ENCODE peak calls at places on chromosomes 13 and 19, in ten cellular contexts. Q, C, D, L, Z, I, G, A, U and E are unnamed samples.

GRCh38 chr13:50244913-50245574 is 229.8 kb downstream of the KCNRG start:
- DNase-seq in Q (peak; percentile 43), C (peak; percentile 50), D (peak; percentile 96), L (peak; percentile 92), Z (no peak), I (no peak), G (peak; percentile 98), A (peak; percentile 32), U (peak; percentile 97), E (peak; percentile 59)

GRCh38 chr13:91572944-91573535 is 174.6 kb downstream of the GPC5 start:
- DNase-seq in Q (no peak), C (no peak), D (peak; percentile 2), L (no peak), Z (no peak), I (no peak), G (no peak), A (no peak), U (no peak), E (no peak)

GRCh38 chr19:6724631-6725185 is 4.3 kb upstream of the C3 start:
- DNase-seq in Q (no peak), C (no peak), D (no peak), L (no peak), Z (no peak), I (no peak), G (no peak), A (no peak), U (no peak), E (no peak)

GRCh38 chr19:48290341-48290922 is 20.6 kb downstream of the ZNF114 start:
- DNase-seq in Q (no peak), C (peak; percentile 36), D (peak; percentile 30), L (no peak), Z (no peak), I (no peak), G (peak; percentile 47), A (no peak), U (no peak), E (no peak)

GRCh38 chr19:39971380-39971841 is 446 bp downstream of the PSMC4 start:
- DNase-seq in Q (no peak), C (no peak), D (peak; percentile 1), L (no peak), Z (no peak), I (peak; percentile 20), G (peak; percentile 10), A (no peak), U (no peak), E (no peak)

GRCh38 chr13:76641056-76641455 is 245.1 kb downstream of the KCTD12 start:
- DNase-seq in Q (no peak), C (peak; percentile 30), D (no peak), L (no peak), Z (no peak), I (no peak), G (peak; percentile 52), A (no peak), U (no peak), E (no peak)

GRCh38 chr13:112867301-112867711 is 101.7 kb upstream of the MCF2L start:
- DNase-seq in Q (no peak), C (no peak), D (no peak), L (no peak), Z (no peak), I (no peak), G (no peak), A (no peak), U (no peak), E (no peak)

GRCh38 chr13:23050126-23050525 is 130.7 kb upstream of the SGCG start:
- DNase-seq in Q (no peak), C (no peak), D (no peak), L (no peak), Z (no peak), I (no peak), G (no peak), A (no peak), U (no peak), E (no peak)

GRCh38 chr13:44373601-44374347 is at the start of gene SERP2:
- DNase-seq in Q (no peak), C (no peak), D (no peak), L (no peak), Z (no peak), I (peak; percentile 42), G (peak; percentile 32), A (no peak), U (no peak), E (no peak)

GRCh38 chr19:51368366-51369282 is at the start of gene CLDND2:
- DNase-seq in Q (peak; percentile 22), C (no peak), D (no peak), L (no peak), Z (no peak), I (no peak), G (no peak), A (no peak), U (no peak), E (no peak)

GRCh38 chr19:33275933-33276619 is 26.3 kb downstream of the CEBPA start:
- DNase-seq in Q (no peak), C (no peak), D (no peak), L (no peak), Z (no peak), I (no peak), G (no peak), A (no peak), U (no peak), E (no peak)

GRCh38 chr13:96898855-96899254 is 95.4 kb downstream of the OXGR1 start:
- DNase-seq in Q (no peak), C (no peak), D (no peak), L (no peak), Z (no peak), I (no peak), G (no peak), A (no peak), U (no peak), E (no peak)

GRCh38 chr19:41616785-41617621 is 9.9 kb downstream of the CEACAM4 start:
- DNase-seq in Q (peak; percentile 7), C (peak; percentile 10), D (peak; percentile 20), L (no peak), Z (no peak), I (no peak), G (peak; percentile 3), A (no peak), U (peak; percentile 25), E (peak; percentile 47)
- TF ChIP-seq CTCF in Q (no peak), C (no peak), D (peak; percentile 9), L (no peak), Z (no peak), I (no peak), G (no peak), A (no peak), U (no peak), E (no peak)

GRCh38 chr13:82739881-82740280 is 1142.4 kb downstream of the SLITRK1 start:
- DNase-seq in Q (no peak), C (peak; percentile 24), D (no peak), L (no peak), Z (no peak), I (no peak), G (peak; percentile 31), A (no peak), U (no peak), E (no peak)
- TF ChIP-seq CTCF in Q (no peak), C (no peak), D (no peak), L (peak; percentile 2), Z (no peak), I (no peak), G (peak; percentile 45), A (no peak), U (no peak), E (no peak)

DNA sequence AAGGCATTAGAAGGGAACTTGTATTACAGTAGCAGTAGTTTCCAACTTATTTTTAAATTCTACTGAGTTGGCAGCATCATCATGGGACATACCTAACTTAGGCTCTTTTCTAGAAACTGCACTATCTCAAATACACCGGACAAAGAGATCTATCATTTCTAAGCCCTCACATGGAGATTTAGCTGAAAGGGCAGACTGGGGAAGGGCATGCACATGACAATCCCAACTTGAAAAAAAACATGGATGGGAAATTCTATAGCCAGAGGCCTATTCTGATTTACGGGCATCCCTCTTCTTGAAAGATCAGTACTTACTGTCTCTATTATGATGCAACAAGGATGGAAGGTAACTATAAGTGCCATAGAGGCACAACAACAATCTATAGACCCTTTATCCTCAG is 1328.6 kb downstream of the UQCRFS1 start:
- DNase-seq in Q (no peak), C (no peak), D (no peak), L (no peak), Z (no peak), I (no peak), G (no peak), A (no peak), U (no peak), E (no peak)
- TF ChIP-seq CTCF in Q (no peak), C (no peak), D (no peak), L (no peak), Z (no peak), I (no peak), G (no peak), A (no peak), U (no peak), E (no peak)

DNA sequence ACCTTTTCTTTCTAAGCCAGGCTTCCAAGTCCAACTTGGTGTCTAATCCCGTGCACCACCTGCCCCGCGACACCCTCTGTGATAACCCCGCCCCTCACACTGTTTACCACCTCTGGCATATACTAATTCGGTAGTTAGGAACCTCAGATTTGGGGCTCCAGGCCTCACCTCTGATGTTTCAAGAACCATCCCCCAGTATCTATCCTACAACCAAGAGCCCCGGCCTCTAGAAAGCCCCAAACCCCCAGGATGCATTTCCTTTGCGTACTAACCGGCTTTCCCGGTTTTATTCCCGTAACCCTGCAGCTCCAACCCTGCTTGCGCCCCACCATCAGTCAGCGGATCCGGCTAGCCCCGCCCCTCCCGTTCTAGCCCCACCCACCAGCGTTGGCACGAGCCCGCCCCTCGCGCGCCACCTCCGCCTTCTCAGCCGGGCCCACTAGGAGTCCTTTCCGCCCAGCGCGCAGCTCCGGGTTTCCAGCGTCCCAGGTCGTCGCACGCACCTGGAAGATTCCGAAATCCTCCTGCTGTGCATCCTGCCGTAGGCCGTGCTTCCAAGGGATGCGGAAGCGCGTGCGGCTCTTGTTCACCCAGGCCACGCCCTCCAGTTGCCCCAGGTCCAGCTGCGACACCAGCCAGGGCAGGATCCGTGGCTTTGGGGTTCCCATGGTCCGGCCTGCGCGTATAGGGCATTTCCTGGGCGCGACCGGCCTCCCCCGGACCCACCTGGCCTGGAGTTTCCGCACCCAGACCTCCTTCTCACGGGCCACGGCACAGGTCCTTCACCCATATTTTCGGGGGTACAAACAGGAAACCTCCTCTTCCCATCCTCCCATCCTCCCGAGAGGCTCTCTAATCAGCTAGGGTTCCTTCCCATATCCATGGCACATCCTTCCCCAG is 1.2 kb downstream of the IRF3 start:
- DNase-seq in Q (peak; percentile 80), C (peak; percentile 83), D (peak; percentile 90), L (no peak), Z (peak; percentile 94), I (peak; percentile 89), G (peak; percentile 64), A (peak; percentile 97), U (peak; percentile 95), E (peak; percentile 96)
- TF ChIP-seq CTCF in Q (no peak), C (no peak), D (peak; percentile 11), L (peak; percentile 7), Z (no peak), I (peak; percentile 51), G (no peak), A (no peak), U (no peak), E (no peak)

GRCh38 chr13:80132741-80133601 is 208.0 kb downstream of the SPRY2 start:
- DNase-seq in Q (no peak), C (peak; percentile 84), D (peak; percentile 27), L (no peak), Z (no peak), I (peak; percentile 47), G (peak; percentile 69), A (peak; percentile 87), U (peak; percentile 15), E (peak; percentile 16)
- TF ChIP-seq CTCF in Q (no peak), C (no peak), D (no peak), L (no peak), Z (no peak), I (no peak), G (no peak), A (no peak), U (no peak), E (no peak)